ENCODE peak calls at places on chromosomes 7 and 10, in four cellular contexts. C is A549, U is tibial nerve, M is stomach. R is an unnamed sample. For H3K9me3, the result is how much of the 10 kb centered on the place peaks cover.

GRCh38 chr7:47338031-47338430 is 243.9 kb downstream of the TNS3 start:
- DNase-seq in C (no peak), U (no peak), M (no peak), R (no peak)

GRCh38 chr7:118974836-118975235 is 750.3 kb downstream of the ANKRD7 start:
- DNase-seq in C (no peak), U (no peak), M (no peak), R (no peak)

GRCh38 chr7:78489851-78490250 is 691.3 kb downstream of the PHTF2 start:
- DNase-seq in C (no peak), U (no peak), M (no peak), R (peak)

GRCh38 chr10:878333-878753 is 53.2 kb downstream of the LARP4B start:
- DNase-seq in C (no peak), U (no peak), M (no peak), R (no peak)

GRCh38 chr7:135147899-135148721 is at the start of gene TMEM140:
- DNase-seq in C (no peak), U (no peak), M (peak), R (peak)

GRCh38 chr7:151537818-151538561 is 18.3 kb upstream of the RHEB start:
- DNase-seq in C (no peak), U (no peak), M (no peak), R (peak)

GRCh38 chr10:130513686-130514476 is 377.7 kb downstream of the GLRX3 start:
- DNase-seq in C (no peak), U (no peak), M (no peak), R (no peak)

GRCh38 chr10:75352650-75353049 is 48.9 kb downstream of the ZNF503 start:
- DNase-seq in C (no peak), U (no peak), M (peak), R (no peak)

GRCh38 chr7:90262438-90262837 is 17.5 kb downstream of the CFAP69 start:
- DNase-seq in C (peak), U (no peak), M (no peak), R (no peak)

GRCh38 chr7:45683556-45684148 is 109.5 kb downstream of the ADCY1 start:
- DNase-seq in C (no peak), U (no peak), M (peak), R (no peak)

GRCh38 chr10:44966816-44967509 is 7.4 kb downstream of the RASSF4 start:
- DNase-seq in C (no peak), U (no peak), M (no peak), R (peak)

GRCh38 chr7:157474685-157475084 is 137.9 kb downstream of the DNAJB6 start:
- DNase-seq in C (peak), U (no peak), M (peak), R (no peak)

GRCh38 chr10:103584216-103585010 is 90.9 kb downstream of the NEURL1 start:
- DNase-seq in C (no peak), U (no peak), M (no peak), R (no peak)

GRCh38 chr7:97014145-97014544 is 8.8 kb downstream of the DLX6 start:
- DNase-seq in C (no peak), U (no peak), M (no peak), R (no peak)

GRCh38 chr10:111830360-111830759 is 353.2 kb downstream of the GPAM start:
- DNase-seq in C (no peak), U (no peak), M (no peak), R (no peak)

GRCh38 chr7:76072243-76073148 is 24.6 kb downstream of the MDH2 start:
- DNase-seq in C (no peak), U (no peak), M (no peak), R (no peak)

GRCh38 chr10:69994262-69994661 is 58.4 kb upstream of the MACROH2A2 start:
- DNase-seq in C (peak), U (no peak), M (no peak), R (no peak)

GRCh38 chr7:157401567-157402387 is 65.0 kb downstream of the DNAJB6 start:
- DNase-seq in C (no peak), U (no peak), M (no peak), R (no peak)

GRCh38 chr10:90801608-90802007 is 56.2 kb downstream of the HTR7 start:
- DNase-seq in C (no peak), U (no peak), M (no peak), R (no peak)

GRCh38 chr7:29610031-29610490 is 46.4 kb downstream of the PRR15 start:
- DNase-seq in C (no peak), U (no peak), M (no peak), R (no peak)

GRCh38 chr7:74598558-74598957 is 59.0 kb upstream of the GTF2I start:
- DNase-seq in C (no peak), U (no peak), M (no peak), R (no peak)

GRCh38 chr7:52539414-52539813 is 496.0 kb upstream of the POM121L12 start:
- DNase-seq in C (no peak), U (no peak), M (no peak), R (no peak)
- H3K9me3 ChIP-seq in C (under half), U (under half), M (under half), R (under half)

DNA sequence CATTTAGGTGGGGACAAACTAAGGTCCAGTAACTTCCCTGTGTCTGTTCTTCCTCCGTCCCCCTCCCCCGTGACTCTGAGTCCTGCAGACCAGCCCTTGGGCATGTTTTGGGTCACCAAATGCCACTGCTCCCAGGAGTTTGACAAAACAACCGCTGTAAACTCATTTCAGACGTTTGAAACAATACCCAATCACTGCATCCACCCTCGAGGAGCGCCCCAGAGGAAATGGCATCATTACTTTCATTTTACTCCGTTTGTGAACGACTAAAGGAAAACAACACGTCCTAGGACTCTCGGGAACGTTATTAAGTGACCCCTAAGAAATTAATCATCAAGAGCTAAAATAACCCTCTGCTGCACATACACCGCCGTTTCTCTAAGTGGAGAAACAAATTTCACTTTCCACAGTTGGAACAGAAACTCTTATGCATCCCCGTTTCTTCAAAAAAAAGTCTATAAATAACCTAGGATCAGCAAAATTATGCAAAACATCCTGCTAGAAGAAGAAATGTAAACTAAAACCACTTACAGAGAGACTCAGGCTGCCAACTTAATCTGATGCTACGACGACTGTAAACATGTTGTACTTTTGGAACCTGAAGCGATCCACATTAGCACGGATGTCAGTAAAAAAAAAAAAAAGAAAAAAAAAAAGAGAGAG is 109.9 kb upstream of the EFCAB10 start:
- DNase-seq in C (no peak), U (no peak), M (no peak), R (peak)
- H3K27ac ChIP-seq in C (peak), U (peak), M (peak), R (peak)

DNA sequence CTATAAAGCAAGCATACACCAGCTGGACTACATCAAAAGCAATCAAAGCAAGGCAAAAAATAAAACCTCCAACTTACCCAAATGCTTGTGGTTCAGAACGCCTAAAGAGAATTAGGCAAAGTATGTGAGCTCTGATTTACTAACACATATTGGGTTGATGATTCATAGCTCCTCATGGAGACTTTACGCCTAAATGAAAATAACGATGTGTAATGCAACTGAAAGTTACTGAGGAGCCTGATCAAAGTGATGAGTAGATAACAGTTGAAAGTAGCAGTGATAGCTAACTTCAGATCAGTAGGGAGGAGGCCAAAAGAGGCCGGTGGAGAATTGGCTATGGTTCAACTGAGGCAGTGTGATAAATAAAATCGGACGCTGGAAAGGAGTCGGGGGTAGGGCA is 85.0 kb downstream of the MPP7 start:
- DNase-seq in C (no peak), U (no peak), M (no peak), R (no peak)
- H3K4me3 ChIP-seq in C (no peak), U (no peak), M (peak), R (no peak)

GRCh38 chr10:14586901-14587300 is 187.8 kb downstream of the FAM107B start:
- DNase-seq in C (no peak), U (no peak), M (peak), R (peak)

GRCh38 chr10:14583252-14583651 is 191.4 kb downstream of the FAM107B start:
- DNase-seq in C (no peak), U (no peak), M (peak), R (peak)

GRCh38 chr10:14585287-14586193 is 189.2 kb downstream of the FAM107B start:
- DNase-seq in C (no peak), U (no peak), M (peak), R (no peak)

GRCh38 chr10:14583967-14584366 is 190.7 kb downstream of the FAM107B start:
- DNase-seq in C (no peak), U (no peak), M (no peak), R (no peak)

GRCh38 chr10:14584643-14585042 is 190.1 kb downstream of the FAM107B start:
- DNase-seq in C (no peak), U (no peak), M (peak), R (no peak)
- H3K9me3 ChIP-seq in C (under half), U (under half), M (under half), R (under half)

GRCh38 chr7:6330657-6331056 is 58.2 kb upstream of the CYTH3 start:
- DNase-seq in C (no peak), U (no peak), M (no peak), R (no peak)
- H3K27ac ChIP-seq in C (no peak), U (no peak), M (no peak), R (no peak)

GRCh38 chr10:86286591-86287421 is 79.8 kb downstream of the GRID1 start:
- DNase-seq in C (no peak), U (no peak), M (peak), R (no peak)
- H3K4me3 ChIP-seq in C (no peak), U (no peak), M (no peak), R (no peak)

GRCh38 chr10:108411181-108411580 is 1246.7 kb upstream of the SORCS1 start:
- DNase-seq in C (no peak), U (no peak), M (no peak), R (no peak)
- H3K9me3 ChIP-seq in C (under half), U (under half), M (under half), R (under half)

GRCh38 chr7:26399309-26399610 is 107.6 kb downstream of the SNX10 start:
- DNase-seq in C (peak), U (no peak), M (peak), R (peak)
- H3K27ac ChIP-seq in C (peak), U (peak), M (peak), R (no peak)

DNA sequence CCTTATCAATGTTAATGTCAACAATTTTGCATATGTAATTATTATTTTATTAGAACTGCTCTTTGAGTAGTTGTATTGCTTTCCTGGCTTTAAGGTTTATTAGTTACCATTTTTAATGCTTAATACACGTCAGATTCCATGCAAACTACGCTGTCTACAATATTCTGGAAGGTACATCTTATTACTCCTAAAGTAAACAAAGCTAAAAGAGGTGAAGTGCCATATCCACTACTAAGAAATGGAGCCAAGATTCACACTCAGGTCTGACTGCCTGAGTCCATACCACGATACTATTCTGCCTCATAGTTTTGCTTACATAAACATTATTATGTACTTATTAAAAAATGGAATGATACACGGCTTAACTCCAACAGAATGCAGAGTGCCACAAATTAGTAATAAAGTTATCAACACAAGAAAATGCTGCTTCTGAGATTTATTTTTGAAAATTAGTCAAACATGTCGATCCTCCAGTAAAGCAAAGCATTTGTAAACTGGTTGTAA is 1.2 kb upstream of the DMTF1 start:
- DNase-seq in C (no peak), U (no peak), M (no peak), R (no peak)
- H3K4me3 ChIP-seq in C (peak), U (no peak), M (peak), R (no peak)